ENCODE peak calls at places on chromosomes 4 and X, in seven cellular contexts. C is brain microvascular endothelial cell, O is aorta, L is adipocyte, D is sigmoid colon, A is NT2/D1, Q is DND-41. S is an unnamed sample.

GRCh38 chrX:96889726-96890125 is 6.0 kb downstream of the RPA4 start:
- DNase-seq in C (peak; percentile 9), O (no peak), L (no peak), D (no peak), A (no peak), Q (no peak), S (no peak)

GRCh38 chrX:132491191-132491590 is 2.4 kb upstream of the MBNL3 start:
- DNase-seq in C (no peak), O (no peak), L (no peak), D (no peak), A (no peak), Q (peak; percentile 60), S (no peak)

GRCh38 chr4:18020145-18020670 is 1.3 kb downstream of the LCORL start:
- DNase-seq in C (no peak), O (no peak), L (peak; percentile 49), D (no peak), A (no peak), Q (peak; percentile 29), S (no peak)

GRCh38 chr4:123031664-123032063 is 109.3 kb upstream of the NUDT6 start:
- DNase-seq in C (no peak), O (no peak), L (no peak), D (no peak), A (no peak), Q (no peak), S (no peak)

GRCh38 chr4:102321260-102321991 is 23.9 kb downstream of the SLC39A8 start:
- DNase-seq in C (no peak), O (no peak), L (no peak), D (no peak), A (no peak), Q (no peak), S (no peak)

GRCh38 chrX:143058096-143058495 is 32.4 kb downstream of the SPANXN4 start:
- DNase-seq in C (no peak), O (no peak), L (no peak), D (no peak), A (no peak), Q (no peak), S (no peak)

GRCh38 chr4:16443504-16444088 is 217.3 kb upstream of the TAPT1 start:
- DNase-seq in C (peak; percentile 39), O (no peak), L (peak; percentile 55), D (no peak), A (peak; percentile 32), Q (peak; percentile 7), S (no peak)

GRCh38 chr4:122707503-122707902 is 25.0 kb upstream of the BBS12 start:
- DNase-seq in C (no peak), O (no peak), L (no peak), D (no peak), A (no peak), Q (no peak), S (no peak)

GRCh38 chr4:8228319-8229250 is 29.5 kb downstream of the SH3TC1 start:
- DNase-seq in C (peak; percentile 61), O (peak; percentile 79), L (peak; percentile 69), D (peak; percentile 86), A (no peak), Q (peak; percentile 98), S (peak; percentile 92)

GRCh38 chrX:50386520-50386919 is 84.1 kb downstream of the DGKK start:
- DNase-seq in C (no peak), O (no peak), L (no peak), D (no peak), A (no peak), Q (no peak), S (no peak)

GRCh38 chr4:152937535-152938236 is 1.6 kb downstream of the FHDC1 start:
- DNase-seq in C (no peak), O (peak; percentile 59), L (peak; percentile 75), D (no peak), A (no peak), Q (peak; percentile 20), S (peak; percentile 78)

GRCh38 chrX:82041034-82041433 is 839.1 kb downstream of the SH3BGRL start:
- DNase-seq in C (no peak), O (no peak), L (no peak), D (no peak), A (no peak), Q (no peak), S (no peak)

GRCh38 chr4:139815646-139816601 is 150.3 kb downstream of the MGST2 start:
- DNase-seq in C (peak; percentile 77), O (peak; percentile 55), L (peak; percentile 78), D (peak; percentile 85), A (peak; percentile 48), Q (no peak), S (no peak)

GRCh38 chrX:134688839-134689238 is 30.6 kb upstream of the PLAC1 start:
- DNase-seq in C (peak; percentile 18), O (no peak), L (peak; percentile 45), D (no peak), A (no peak), Q (no peak), S (no peak)

DNA sequence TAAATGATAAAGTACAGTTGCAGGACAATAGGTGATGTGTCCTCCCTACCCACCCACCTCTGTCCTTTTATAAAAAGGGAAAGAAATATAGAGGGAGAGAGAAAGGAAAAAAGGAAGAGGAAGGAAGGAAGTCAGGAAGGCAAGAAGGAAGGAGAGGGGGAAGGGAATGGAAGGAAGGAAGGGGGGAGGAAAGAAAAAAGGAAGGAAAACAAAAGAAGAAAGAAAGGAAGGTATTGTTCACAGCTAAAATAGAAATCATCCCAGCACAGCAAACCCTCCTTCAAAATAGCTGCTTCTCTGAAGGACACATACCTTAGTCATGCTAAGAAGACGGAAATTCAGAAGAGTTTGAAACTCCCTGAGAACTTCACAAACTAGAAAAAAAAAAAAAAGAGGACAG is 8.4 kb downstream of the NKX6-1 start:
- DNase-seq in C (no peak), O (no peak), L (no peak), D (no peak), A (no peak), Q (no peak), S (no peak)
- H3K4me3 ChIP-seq in C (no peak overlapping the region), O (no peak overlapping the region), L (no peak overlapping the region), D (no peak overlapping the region), A (no peak overlapping the region), Q (no peak overlapping the region), S (no peak overlapping the region)

DNA sequence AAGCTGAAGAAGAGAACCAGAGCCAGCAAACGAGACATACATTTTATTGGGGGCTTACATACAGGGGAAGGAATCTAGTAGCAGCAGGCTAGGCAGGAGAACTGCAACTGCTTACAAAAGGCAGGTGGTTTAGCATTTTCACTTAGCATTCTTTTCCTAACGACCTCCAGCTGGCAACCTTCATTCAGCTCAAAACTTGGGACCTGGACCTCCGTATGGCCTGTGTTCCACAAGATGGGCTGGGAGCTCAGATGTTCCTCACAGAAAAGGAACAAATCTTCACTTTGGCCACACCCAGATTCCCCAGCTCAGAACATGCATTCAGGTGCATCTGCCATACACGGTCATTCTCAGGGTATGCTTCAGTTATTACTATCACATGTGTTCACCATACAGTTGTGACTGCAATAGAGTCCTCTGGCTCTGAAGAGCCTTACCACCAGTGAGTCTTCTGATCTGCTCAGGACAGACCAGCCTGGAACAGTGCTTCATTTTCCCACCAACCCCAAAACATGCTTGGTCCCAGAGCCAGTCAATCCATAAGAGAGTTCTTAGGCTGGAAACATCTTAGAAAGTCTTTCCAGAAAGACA is 29.6 kb upstream of the AP1AR start:
- DNase-seq in C (no peak), O (no peak), L (no peak), D (no peak), A (no peak), Q (no peak), S (no peak)
- H3K4me3 ChIP-seq in C (no peak overlapping the region), O (no peak overlapping the region), L (no peak overlapping the region), D (no peak overlapping the region), A (no peak overlapping the region), Q (no peak overlapping the region), S (no peak overlapping the region)

GRCh38 chrX:34917146-34917545 is 25.4 kb upstream of the FAM47B start:
- DNase-seq in C (no peak), O (no peak), L (no peak), D (no peak), A (no peak), Q (no peak), S (no peak)
- H3K4me3 ChIP-seq in C (no peak overlapping the region), O (no peak overlapping the region), L (no peak overlapping the region), D (no peak overlapping the region), A (no peak overlapping the region), Q (no peak overlapping the region), S (no peak overlapping the region)

DNA sequence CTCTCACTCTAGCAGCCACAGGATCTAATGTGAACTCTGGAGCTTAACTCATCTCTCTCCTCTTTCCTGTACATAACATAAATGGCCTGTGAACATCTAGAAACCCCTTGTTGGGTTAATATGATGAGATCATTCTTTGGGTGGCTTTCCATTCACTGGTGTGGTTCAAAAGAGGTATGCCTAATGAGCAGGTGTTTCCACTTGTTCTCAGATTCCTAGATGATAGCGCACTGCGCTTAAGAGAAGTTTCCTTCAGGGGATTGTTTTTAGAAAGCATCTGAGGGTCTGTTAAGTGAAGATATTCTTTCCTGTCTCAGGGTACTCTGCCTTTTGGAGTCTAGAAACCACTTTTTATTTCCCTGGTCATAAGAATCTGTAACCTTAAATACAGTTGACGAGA is 32.5 kb downstream of the FRMPD4 start:
- DNase-seq in C (no peak), O (no peak), L (no peak), D (no peak), A (no peak), Q (no peak), S (no peak)
- H3K4me3 ChIP-seq in C (no peak overlapping the region), O (no peak overlapping the region), L (no peak overlapping the region), D (no peak overlapping the region), A (no peak overlapping the region), Q (no peak overlapping the region), S (no peak overlapping the region)

DNA sequence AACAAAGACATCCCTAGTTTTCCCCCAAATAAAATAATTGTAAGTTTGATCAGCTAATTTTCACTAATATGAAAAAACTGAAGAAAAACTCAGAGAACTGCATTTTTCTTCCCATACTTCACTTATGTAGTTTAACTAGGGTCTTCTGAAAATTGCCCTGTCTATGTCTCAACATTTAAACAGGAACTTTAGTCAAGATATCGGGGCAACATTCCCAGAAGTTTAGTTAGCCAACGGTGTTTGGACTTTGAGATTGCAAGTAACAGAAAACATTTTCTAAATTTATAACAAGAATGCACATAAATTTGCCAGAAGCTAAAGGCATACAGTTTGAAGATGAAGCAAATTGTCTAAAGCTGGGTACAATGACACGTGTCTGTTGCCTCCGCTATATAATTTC is 201.1 kb downstream of the ARAP2 start:
- DNase-seq in C (no peak), O (no peak), L (no peak), D (no peak), A (no peak), Q (no peak), S (no peak)
- H3K4me3 ChIP-seq in C (no peak overlapping the region), O (no peak overlapping the region), L (no peak overlapping the region), D (no peak overlapping the region), A (no peak overlapping the region), Q (no peak overlapping the region), S (no peak overlapping the region)

GRCh38 chr4:107689912-107690587 is 30.0 kb downstream of the PAPSS1 start:
- DNase-seq in C (peak; percentile 76), O (no peak), L (peak; percentile 74), D (no peak), A (no peak), Q (no peak), S (no peak)
- H3K4me3 ChIP-seq in C (no peak overlapping the region), O (no peak overlapping the region), L (no peak overlapping the region), D (no peak overlapping the region), A (no peak overlapping the region), Q (no peak overlapping the region), S (no peak overlapping the region)

DNA sequence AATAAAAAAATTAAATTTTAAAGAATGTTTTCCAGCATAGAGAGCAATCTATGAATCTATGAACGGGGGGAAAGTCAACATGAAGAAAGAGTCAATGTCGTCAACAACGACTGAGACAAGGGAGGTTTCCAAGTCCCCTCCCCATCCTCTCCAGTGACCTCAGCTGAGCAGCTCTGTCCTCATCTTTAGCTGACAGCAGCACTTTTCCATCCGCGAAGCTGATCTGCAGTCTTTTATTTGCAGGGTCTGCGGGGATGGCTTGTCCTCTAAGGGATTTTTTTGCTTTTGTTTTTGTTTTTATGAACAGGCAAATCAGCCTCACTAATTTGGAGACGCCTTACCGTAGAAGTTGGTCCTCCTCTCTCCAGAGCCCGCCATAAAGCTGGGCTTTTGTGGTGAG is 46.5 kb downstream of the PRKX start:
- DNase-seq in C (no peak), O (no peak), L (no peak), D (no peak), A (no peak), Q (no peak), S (no peak)
- H3K4me3 ChIP-seq in C (no peak overlapping the region), O (no peak overlapping the region), L (no peak overlapping the region), D (no peak overlapping the region), A (no peak overlapping the region), Q (no peak overlapping the region), S (no peak overlapping the region)

S was measured in upper lobe of right lung.